ENCODE peak calls at places on chromosomes 16 and 17, in six cellular contexts. One of them, this sample, is unnamed.

GRCh38 chr17:36869441-36869840 is 67.8 kb upstream of the LHX1 start:
- DNase-seq in SK-N-SH: no peak
- DNase-seq in HCT116: no peak
- DNase-seq in HepG2: no peak
- DNase-seq in K562: no peak
- DNase-seq in GM12878: no peak
- DNase-seq in this sample: no peak

GRCh38 chr17:56319531-56319930 is 166.3 kb downstream of the ANKFN1 start:
- DNase-seq in SK-N-SH: peak
- DNase-seq in HCT116: peak
- DNase-seq in HepG2: peak
- DNase-seq in K562: peak
- DNase-seq in GM12878: peak
- DNase-seq in this sample: no peak

GRCh38 chr17:59456428-59456827 is 109.0 kb upstream of the DHX40 start:
- DNase-seq in SK-N-SH: no peak
- DNase-seq in HCT116: no peak
- DNase-seq in HepG2: no peak
- DNase-seq in K562: no peak
- DNase-seq in GM12878: no peak
- DNase-seq in this sample: no peak

GRCh38 chr16:10878644-10879498 is 1.9 kb downstream of the CIITA start:
- DNase-seq in SK-N-SH: peak
- DNase-seq in HCT116: no peak
- DNase-seq in HepG2: no peak
- DNase-seq in K562: no peak
- DNase-seq in GM12878: no peak
- DNase-seq in this sample: no peak

GRCh38 chr16:47058295-47059086 is 85.0 kb upstream of the DNAJA2 start:
- DNase-seq in SK-N-SH: no peak
- DNase-seq in HCT116: no peak
- DNase-seq in HepG2: peak
- DNase-seq in K562: no peak
- DNase-seq in GM12878: no peak
- DNase-seq in this sample: no peak

GRCh38 chr17:75078097-75079022 is 9.4 kb upstream of the SLC16A5 start:
- DNase-seq in SK-N-SH: no peak
- DNase-seq in HCT116: peak
- DNase-seq in HepG2: no peak
- DNase-seq in K562: no peak
- DNase-seq in GM12878: peak
- DNase-seq in this sample: no peak

GRCh38 chr16:68685685-68686478 is 40.8 kb downstream of the CDH3 start:
- DNase-seq in SK-N-SH: no peak
- DNase-seq in HCT116: no peak
- DNase-seq in HepG2: no peak
- DNase-seq in K562: no peak
- DNase-seq in GM12878: no peak
- DNase-seq in this sample: no peak

GRCh38 chr17:50080827-50081226 is 14.3 kb upstream of the PDK2 start:
- DNase-seq in SK-N-SH: no peak
- DNase-seq in HCT116: no peak
- DNase-seq in HepG2: no peak
- DNase-seq in K562: no peak
- DNase-seq in GM12878: no peak
- DNase-seq in this sample: no peak

GRCh38 chr17:42188749-42189650 is 3.7 kb upstream of the HCRT start:
- DNase-seq in SK-N-SH: peak
- DNase-seq in HCT116: no peak
- DNase-seq in HepG2: no peak
- DNase-seq in K562: no peak
- DNase-seq in GM12878: no peak
- DNase-seq in this sample: no peak

GRCh38 chr17:49003557-49004511 is 6.6 kb downstream of the IGF2BP1 start:
- DNase-seq in SK-N-SH: no peak
- DNase-seq in HCT116: no peak
- DNase-seq in HepG2: no peak
- DNase-seq in K562: peak
- DNase-seq in GM12878: no peak
- DNase-seq in this sample: peak

GRCh38 chr16:14672403-14672971 is 21.6 kb downstream of the PLA2G10 start:
- DNase-seq in SK-N-SH: no peak
- DNase-seq in HCT116: no peak
- DNase-seq in HepG2: peak
- DNase-seq in K562: peak
- DNase-seq in GM12878: peak
- DNase-seq in this sample: no peak

GRCh38 chr17:62164712-62165377 is 99.8 kb upstream of the MED13 start:
- DNase-seq in SK-N-SH: no peak
- DNase-seq in HCT116: no peak
- DNase-seq in HepG2: no peak
- DNase-seq in K562: no peak
- DNase-seq in GM12878: no peak
- DNase-seq in this sample: no peak

GRCh38 chr16:65319621-65320231 is 197.9 kb upstream of the CDH11 start:
- DNase-seq in SK-N-SH: no peak
- DNase-seq in HCT116: no peak
- DNase-seq in HepG2: no peak
- DNase-seq in K562: no peak
- DNase-seq in GM12878: no peak
- DNase-seq in this sample: no peak

GRCh38 chr17:68777243-68777855 is 176.2 kb upstream of the FAM20A start:
- DNase-seq in SK-N-SH: peak
- DNase-seq in HCT116: peak
- DNase-seq in HepG2: peak
- DNase-seq in K562: peak
- DNase-seq in GM12878: no peak
- DNase-seq in this sample: no peak

GRCh38 chr17:29958947-29959657 is 17.7 kb downstream of the EFCAB5 start:
- DNase-seq in SK-N-SH: no peak
- DNase-seq in HCT116: no peak
- DNase-seq in HepG2: no peak
- DNase-seq in K562: no peak
- DNase-seq in GM12878: no peak
- DNase-seq in this sample: no peak

GRCh38 chr16:5918553-5919127 is 821.0 kb upstream of the EEF2KMT start:
- DNase-seq in SK-N-SH: no peak
- DNase-seq in HCT116: no peak
- DNase-seq in HepG2: peak
- DNase-seq in K562: peak
- DNase-seq in GM12878: no peak
- DNase-seq in this sample: no peak

GRCh38 chr17:21129023-21129681 is 2.4 kb downstream of the DHRS7B start:
- DNase-seq in SK-N-SH: peak
- DNase-seq in HCT116: no peak
- DNase-seq in HepG2: peak
- DNase-seq in K562: no peak
- DNase-seq in GM12878: no peak
- DNase-seq in this sample: no peak

GRCh38 chr16:68236804-68237242 is 896 bp upstream of the ESRP2 start:
- DNase-seq in SK-N-SH: no peak
- DNase-seq in HCT116: no peak
- DNase-seq in HepG2: peak
- DNase-seq in K562: no peak
- DNase-seq in GM12878: no peak
- DNase-seq in this sample: no peak

GRCh38 chr17:77842148-77842905 is 116.2 kb upstream of the TNRC6C start:
- DNase-seq in SK-N-SH: no peak
- DNase-seq in HCT116: no peak
- DNase-seq in HepG2: no peak
- DNase-seq in K562: no peak
- DNase-seq in GM12878: no peak
- DNase-seq in this sample: no peak

GRCh38 chr17:3796110-3796821 is 4.7 kb downstream of the ITGAE start:
- DNase-seq in SK-N-SH: no peak
- DNase-seq in HCT116: no peak
- DNase-seq in HepG2: no peak
- DNase-seq in K562: no peak
- DNase-seq in GM12878: peak
- DNase-seq in this sample: no peak

GRCh38 chr16:12639044-12639443 is 164.6 kb downstream of the CPPED1 start:
- DNase-seq in SK-N-SH: no peak
- DNase-seq in HCT116: no peak
- DNase-seq in HepG2: peak
- DNase-seq in K562: peak
- DNase-seq in GM12878: no peak
- DNase-seq in this sample: no peak

GRCh38 chr17:75504347-75505151 is 10.8 kb downstream of the CASKIN2 start:
- DNase-seq in SK-N-SH: peak
- DNase-seq in HCT116: no peak
- DNase-seq in HepG2: peak
- DNase-seq in K562: peak
- DNase-seq in GM12878: no peak
- DNase-seq in this sample: peak

GRCh38 chr17:81364278-81365147 is 30.7 kb upstream of the BAHCC1 start:
- DNase-seq in SK-N-SH: no peak
- DNase-seq in HCT116: no peak
- DNase-seq in HepG2: no peak
- DNase-seq in K562: no peak
- DNase-seq in GM12878: no peak
- DNase-seq in this sample: no peak

GRCh38 chr17:66678827-66679226 is 156.1 kb upstream of the CACNG5 start:
- DNase-seq in SK-N-SH: no peak
- DNase-seq in HCT116: no peak
- DNase-seq in HepG2: no peak
- DNase-seq in K562: no peak
- DNase-seq in GM12878: no peak
- DNase-seq in this sample: no peak

GRCh38 chr16:52709286-52709685 is 162.3 kb upstream of the TOX3 start:
- DNase-seq in SK-N-SH: no peak
- DNase-seq in HCT116: no peak
- DNase-seq in HepG2: no peak
- DNase-seq in K562: no peak
- DNase-seq in GM12878: no peak
- DNase-seq in this sample: no peak

GRCh38 chr17:39750131-39751015 is 12.6 kb downstream of the GRB7 start:
- DNase-seq in SK-N-SH: peak
- DNase-seq in HCT116: no peak
- DNase-seq in HepG2: peak
- DNase-seq in K562: no peak
- DNase-seq in GM12878: no peak
- DNase-seq in this sample: no peak

GRCh38 chr16:24667244-24667764 is 62.1 kb upstream of the TNRC6A start:
- DNase-seq in SK-N-SH: no peak
- DNase-seq in HCT116: no peak
- DNase-seq in HepG2: no peak
- DNase-seq in K562: no peak
- DNase-seq in GM12878: no peak
- DNase-seq in this sample: no peak

GRCh38 chr16:53829186-53829747 is 125.3 kb downstream of the FTO start:
- DNase-seq in SK-N-SH: no peak
- DNase-seq in HCT116: no peak
- DNase-seq in HepG2: no peak
- DNase-seq in K562: no peak
- DNase-seq in GM12878: no peak
- DNase-seq in this sample: no peak

GRCh38 chr17:46782250-46782953 is 36.1 kb downstream of the WNT3 start:
- DNase-seq in SK-N-SH: peak
- DNase-seq in HCT116: no peak
- DNase-seq in HepG2: peak
- DNase-seq in K562: peak
- DNase-seq in GM12878: no peak
- DNase-seq in this sample: peak

GRCh38 chr17:37844158-37844976 is 79.8 kb upstream of the TBC1D3K start:
- DNase-seq in SK-N-SH: peak
- DNase-seq in HCT116: peak
- DNase-seq in HepG2: peak
- DNase-seq in K562: peak
- DNase-seq in GM12878: no peak
- DNase-seq in this sample: peak

DNA sequence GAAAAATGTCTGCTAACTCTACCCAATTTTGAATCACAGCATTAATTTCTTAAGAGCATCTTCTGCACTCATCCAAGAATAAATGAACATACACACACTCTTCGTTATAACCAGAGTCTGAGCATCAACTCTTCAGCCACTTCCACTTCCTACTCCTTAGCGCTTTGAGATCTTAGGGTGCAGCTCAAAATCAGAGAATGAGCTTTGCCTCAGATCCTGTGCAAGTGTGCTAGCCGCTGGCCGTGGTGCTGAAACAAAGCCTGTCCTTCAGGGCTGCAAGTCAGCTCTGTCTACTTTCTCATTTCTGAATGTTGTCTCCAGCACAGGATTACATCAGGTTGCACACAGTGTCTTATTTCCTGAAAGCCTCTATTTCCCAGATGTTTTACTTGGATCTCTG is 165.4 kb downstream of the AIPL1 start:
- DNase-seq in SK-N-SH: no peak
- DNase-seq in HCT116: peak
- DNase-seq in HepG2: no peak
- DNase-seq in K562: peak
- DNase-seq in GM12878: no peak
- DNase-seq in this sample: peak
- TF ChIP-seq RAD21 in SK-N-SH: no peak
- TF ChIP-seq RAD21 in HCT116: no peak
- TF ChIP-seq RAD21 in HepG2: no peak
- TF ChIP-seq RAD21 in K562: no peak
- TF ChIP-seq RAD21 in GM12878: no peak
- TF ChIP-seq RAD21 in this sample: no peak

GRCh38 chr17:5078106-5079028 is at the start of gene ZFP3:
- DNase-seq in SK-N-SH: peak
- DNase-seq in HCT116: no peak
- DNase-seq in HepG2: no peak
- DNase-seq in K562: no peak
- DNase-seq in GM12878: peak
- DNase-seq in this sample: peak
- TF ChIP-seq SIN3A in SK-N-SH: no peak
- TF ChIP-seq SIN3A in HCT116: no peak
- TF ChIP-seq SIN3A in HepG2: no peak
- TF ChIP-seq SIN3A in K562: no peak
- TF ChIP-seq SIN3A in GM12878: peak
- TF ChIP-seq SIN3A in this sample: no peak

GRCh38 chr16:57985204-57986121 is 14.5 kb upstream of the CNGB1 start:
- DNase-seq in SK-N-SH: peak
- DNase-seq in HCT116: no peak
- DNase-seq in HepG2: no peak
- DNase-seq in K562: peak
- DNase-seq in GM12878: no peak
- DNase-seq in this sample: no peak
- TF ChIP-seq RAD21 in SK-N-SH: no peak
- TF ChIP-seq RAD21 in HCT116: no peak
- TF ChIP-seq RAD21 in HepG2: no peak
- TF ChIP-seq RAD21 in K562: no peak
- TF ChIP-seq RAD21 in GM12878: no peak
- TF ChIP-seq RAD21 in this sample: no peak

DNA sequence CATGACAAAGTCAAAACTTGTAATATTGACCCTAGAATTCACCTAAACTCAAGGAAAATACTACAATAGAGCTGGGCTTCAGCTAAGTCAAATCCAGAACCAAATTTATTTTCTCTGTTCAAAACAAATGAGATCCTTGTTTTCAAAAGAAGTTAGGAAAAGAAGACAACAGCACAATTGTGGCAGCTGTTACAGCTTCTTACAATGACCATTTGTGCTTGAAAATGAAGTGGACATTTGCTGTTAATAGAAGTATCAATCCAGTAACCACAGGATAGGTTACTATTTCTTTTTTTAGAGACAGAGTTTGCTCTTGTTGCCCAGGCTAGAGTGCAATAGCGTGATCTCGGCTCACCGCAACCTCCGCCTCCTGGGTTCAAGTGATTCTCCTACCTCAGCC is 44.4 kb downstream of the APPBP2 start:
- DNase-seq in SK-N-SH: no peak
- DNase-seq in HCT116: no peak
- DNase-seq in HepG2: no peak
- DNase-seq in K562: no peak
- DNase-seq in GM12878: no peak
- DNase-seq in this sample: no peak
- TF ChIP-seq SIN3A in SK-N-SH: no peak
- TF ChIP-seq SIN3A in HCT116: no peak
- TF ChIP-seq SIN3A in HepG2: no peak
- TF ChIP-seq SIN3A in K562: no peak
- TF ChIP-seq SIN3A in GM12878: no peak
- TF ChIP-seq SIN3A in this sample: no peak